ENCODE peak calls at places on chromosomes 2 and 18, in nine cellular contexts. One of them, this sample, is unnamed.

GRCh38 chr2:20667531-20668401 is 822 bp downstream of the GDF7 start:
- DNase-seq in Jurkat, Clone E6-1: no peak
- DNase-seq in osteocyte: no peak
- DNase-seq in activated CD4-positive, CD25-positive, alpha-beta regulatory T cell treated with anti-CD3 and anti-CD28 coated beads, Interleukin-2, amount 50 U/mL, for 72 hours: no peak
- DNase-seq in PC-9: no peak
- DNase-seq in mucosa of gallbladder: no peak
- DNase-seq in nephron progenitor cell: no peak
- DNase-seq in AG08396: no peak
- DNase-seq in D341Med: no peak
- DNase-seq in this sample: peak; percentile 8

GRCh38 chr2:225400060-225400511 is 576 bp downstream of the NYAP2 start:
- DNase-seq in Jurkat, Clone E6-1: peak; percentile 6
- DNase-seq in osteocyte: no peak
- DNase-seq in activated CD4-positive, CD25-positive, alpha-beta regulatory T cell treated with anti-CD3 and anti-CD28 coated beads, Interleukin-2, amount 50 U/mL, for 72 hours: no peak
- DNase-seq in PC-9: peak; percentile 40
- DNase-seq in mucosa of gallbladder: peak; percentile 28
- DNase-seq in nephron progenitor cell: peak; percentile 71
- DNase-seq in AG08396: peak; percentile 46
- DNase-seq in D341Med: peak; percentile 6
- DNase-seq in this sample: peak; percentile 17

GRCh38 chr18:57786038-57786437 is 17.1 kb downstream of the ATP8B1 start:
- DNase-seq in Jurkat, Clone E6-1: no peak
- DNase-seq in osteocyte: no peak
- DNase-seq in activated CD4-positive, CD25-positive, alpha-beta regulatory T cell treated with anti-CD3 and anti-CD28 coated beads, Interleukin-2, amount 50 U/mL, for 72 hours: no peak
- DNase-seq in PC-9: no peak
- DNase-seq in mucosa of gallbladder: no peak
- DNase-seq in nephron progenitor cell: no peak
- DNase-seq in AG08396: no peak
- DNase-seq in D341Med: no peak
- DNase-seq in this sample: no peak

GRCh38 chr2:164873096-164873670 is 31.6 kb upstream of the COBLL1 start:
- DNase-seq in Jurkat, Clone E6-1: no peak
- DNase-seq in osteocyte: no peak
- DNase-seq in activated CD4-positive, CD25-positive, alpha-beta regulatory T cell treated with anti-CD3 and anti-CD28 coated beads, Interleukin-2, amount 50 U/mL, for 72 hours: no peak
- DNase-seq in PC-9: no peak
- DNase-seq in mucosa of gallbladder: no peak
- DNase-seq in nephron progenitor cell: no peak
- DNase-seq in AG08396: no peak
- DNase-seq in D341Med: no peak
- DNase-seq in this sample: no peak

GRCh38 chr2:235847576-235847975 is 320.6 kb downstream of the GBX2 start:
- DNase-seq in Jurkat, Clone E6-1: no peak
- DNase-seq in osteocyte: no peak
- DNase-seq in activated CD4-positive, CD25-positive, alpha-beta regulatory T cell treated with anti-CD3 and anti-CD28 coated beads, Interleukin-2, amount 50 U/mL, for 72 hours: no peak
- DNase-seq in PC-9: no peak
- DNase-seq in mucosa of gallbladder: no peak
- DNase-seq in nephron progenitor cell: no peak
- DNase-seq in AG08396: no peak
- DNase-seq in D341Med: no peak
- DNase-seq in this sample: no peak

GRCh38 chr18:50917021-50917420 is 38.1 kb downstream of the ME2 start:
- DNase-seq in Jurkat, Clone E6-1: no peak
- DNase-seq in osteocyte: no peak
- DNase-seq in activated CD4-positive, CD25-positive, alpha-beta regulatory T cell treated with anti-CD3 and anti-CD28 coated beads, Interleukin-2, amount 50 U/mL, for 72 hours: no peak
- DNase-seq in PC-9: no peak
- DNase-seq in mucosa of gallbladder: no peak
- DNase-seq in nephron progenitor cell: no peak
- DNase-seq in AG08396: no peak
- DNase-seq in D341Med: no peak
- DNase-seq in this sample: no peak

GRCh38 chr18:49500136-49500921 is 13.3 kb upstream of the C18orf32 start:
- DNase-seq in Jurkat, Clone E6-1: no peak
- DNase-seq in osteocyte: no peak
- DNase-seq in activated CD4-positive, CD25-positive, alpha-beta regulatory T cell treated with anti-CD3 and anti-CD28 coated beads, Interleukin-2, amount 50 U/mL, for 72 hours: no peak
- DNase-seq in PC-9: no peak
- DNase-seq in mucosa of gallbladder: no peak
- DNase-seq in nephron progenitor cell: peak; percentile 33
- DNase-seq in AG08396: no peak
- DNase-seq in D341Med: no peak
- DNase-seq in this sample: no peak

GRCh38 chr2:44351088-44351487 is 10.2 kb downstream of the PREPL start:
- DNase-seq in Jurkat, Clone E6-1: no peak
- DNase-seq in osteocyte: no peak
- DNase-seq in activated CD4-positive, CD25-positive, alpha-beta regulatory T cell treated with anti-CD3 and anti-CD28 coated beads, Interleukin-2, amount 50 U/mL, for 72 hours: no peak
- DNase-seq in PC-9: no peak
- DNase-seq in mucosa of gallbladder: no peak
- DNase-seq in nephron progenitor cell: no peak
- DNase-seq in AG08396: peak; percentile 10
- DNase-seq in D341Med: no peak
- DNase-seq in this sample: no peak

GRCh38 chr2:108943067-108943350 is 46.0 kb downstream of the EDAR start:
- DNase-seq in Jurkat, Clone E6-1: no peak
- DNase-seq in osteocyte: no peak
- DNase-seq in activated CD4-positive, CD25-positive, alpha-beta regulatory T cell treated with anti-CD3 and anti-CD28 coated beads, Interleukin-2, amount 50 U/mL, for 72 hours: no peak
- DNase-seq in PC-9: no peak
- DNase-seq in mucosa of gallbladder: no peak
- DNase-seq in nephron progenitor cell: no peak
- DNase-seq in AG08396: no peak
- DNase-seq in D341Med: no peak
- DNase-seq in this sample: no peak

GRCh38 chr2:85066874-85067351 is 66.3 kb upstream of the TCF7L1 start:
- DNase-seq in Jurkat, Clone E6-1: peak; percentile 28
- DNase-seq in osteocyte: peak; percentile 91
- DNase-seq in activated CD4-positive, CD25-positive, alpha-beta regulatory T cell treated with anti-CD3 and anti-CD28 coated beads, Interleukin-2, amount 50 U/mL, for 72 hours: no peak
- DNase-seq in PC-9: peak; percentile 68
- DNase-seq in mucosa of gallbladder: peak; percentile 65
- DNase-seq in nephron progenitor cell: peak; percentile 87
- DNase-seq in AG08396: peak; percentile 73
- DNase-seq in D341Med: peak; percentile 80
- DNase-seq in this sample: peak; percentile 66

GRCh38 chr2:182553483-182553882 is 126.6 kb upstream of the PDE1A start:
- DNase-seq in Jurkat, Clone E6-1: no peak
- DNase-seq in osteocyte: no peak
- DNase-seq in activated CD4-positive, CD25-positive, alpha-beta regulatory T cell treated with anti-CD3 and anti-CD28 coated beads, Interleukin-2, amount 50 U/mL, for 72 hours: no peak
- DNase-seq in PC-9: no peak
- DNase-seq in mucosa of gallbladder: no peak
- DNase-seq in nephron progenitor cell: no peak
- DNase-seq in AG08396: no peak
- DNase-seq in D341Med: no peak
- DNase-seq in this sample: no peak

GRCh38 chr2:31020713-31021112 is 117.5 kb downstream of the GALNT14 start:
- DNase-seq in Jurkat, Clone E6-1: no peak
- DNase-seq in osteocyte: no peak
- DNase-seq in activated CD4-positive, CD25-positive, alpha-beta regulatory T cell treated with anti-CD3 and anti-CD28 coated beads, Interleukin-2, amount 50 U/mL, for 72 hours: no peak
- DNase-seq in PC-9: no peak
- DNase-seq in mucosa of gallbladder: no peak
- DNase-seq in nephron progenitor cell: no peak
- DNase-seq in AG08396: no peak
- DNase-seq in D341Med: no peak
- DNase-seq in this sample: no peak

GRCh38 chr18:46939337-46939963 is 22.0 kb downstream of the KATNAL2 start:
- DNase-seq in Jurkat, Clone E6-1: no peak
- DNase-seq in osteocyte: no peak
- DNase-seq in activated CD4-positive, CD25-positive, alpha-beta regulatory T cell treated with anti-CD3 and anti-CD28 coated beads, Interleukin-2, amount 50 U/mL, for 72 hours: no peak
- DNase-seq in PC-9: no peak
- DNase-seq in mucosa of gallbladder: no peak
- DNase-seq in nephron progenitor cell: no peak
- DNase-seq in AG08396: peak; percentile 49
- DNase-seq in D341Med: no peak
- DNase-seq in this sample: no peak

GRCh38 chr2:55051026-55051866 is 995 bp upstream of the RTN4 start:
- DNase-seq in Jurkat, Clone E6-1: no peak
- DNase-seq in osteocyte: no peak
- DNase-seq in activated CD4-positive, CD25-positive, alpha-beta regulatory T cell treated with anti-CD3 and anti-CD28 coated beads, Interleukin-2, amount 50 U/mL, for 72 hours: no peak
- DNase-seq in PC-9: peak; percentile 77
- DNase-seq in mucosa of gallbladder: peak; percentile 60
- DNase-seq in nephron progenitor cell: no peak
- DNase-seq in AG08396: peak; percentile 87
- DNase-seq in D341Med: peak; percentile 28
- DNase-seq in this sample: peak; percentile 60

GRCh38 chr2:187567126-187567525 is 12.9 kb upstream of the TFPI start:
- DNase-seq in Jurkat, Clone E6-1: no peak
- DNase-seq in osteocyte: no peak
- DNase-seq in activated CD4-positive, CD25-positive, alpha-beta regulatory T cell treated with anti-CD3 and anti-CD28 coated beads, Interleukin-2, amount 50 U/mL, for 72 hours: no peak
- DNase-seq in PC-9: no peak
- DNase-seq in mucosa of gallbladder: no peak
- DNase-seq in nephron progenitor cell: no peak
- DNase-seq in AG08396: peak; percentile 65
- DNase-seq in D341Med: no peak
- DNase-seq in this sample: no peak

GRCh38 chr2:236988690-236989639 is 96.7 kb upstream of the COPS8 start:
- DNase-seq in Jurkat, Clone E6-1: no peak
- DNase-seq in osteocyte: no peak
- DNase-seq in activated CD4-positive, CD25-positive, alpha-beta regulatory T cell treated with anti-CD3 and anti-CD28 coated beads, Interleukin-2, amount 50 U/mL, for 72 hours: no peak
- DNase-seq in PC-9: peak; percentile 45
- DNase-seq in mucosa of gallbladder: peak; percentile 77
- DNase-seq in nephron progenitor cell: peak; percentile 64
- DNase-seq in AG08396: no peak
- DNase-seq in D341Med: no peak
- DNase-seq in this sample: no peak

GRCh38 chr2:221203846-221204245 is 368.3 kb downstream of the EPHA4 start:
- DNase-seq in Jurkat, Clone E6-1: no peak
- DNase-seq in osteocyte: no peak
- DNase-seq in activated CD4-positive, CD25-positive, alpha-beta regulatory T cell treated with anti-CD3 and anti-CD28 coated beads, Interleukin-2, amount 50 U/mL, for 72 hours: no peak
- DNase-seq in PC-9: no peak
- DNase-seq in mucosa of gallbladder: peak; percentile 45
- DNase-seq in nephron progenitor cell: no peak
- DNase-seq in AG08396: no peak
- DNase-seq in D341Med: no peak
- DNase-seq in this sample: no peak

GRCh38 chr2:234165421-234165820 is 114.9 kb downstream of the SPP2 start:
- DNase-seq in Jurkat, Clone E6-1: no peak
- DNase-seq in osteocyte: peak; percentile 87
- DNase-seq in activated CD4-positive, CD25-positive, alpha-beta regulatory T cell treated with anti-CD3 and anti-CD28 coated beads, Interleukin-2, amount 50 U/mL, for 72 hours: no peak
- DNase-seq in PC-9: peak; percentile 67
- DNase-seq in mucosa of gallbladder: no peak
- DNase-seq in nephron progenitor cell: no peak
- DNase-seq in AG08396: peak; percentile 16
- DNase-seq in D341Med: no peak
- DNase-seq in this sample: no peak

GRCh38 chr18:77101410-77102245 is 31.0 kb downstream of the MBP start:
- DNase-seq in Jurkat, Clone E6-1: no peak
- DNase-seq in osteocyte: no peak
- DNase-seq in activated CD4-positive, CD25-positive, alpha-beta regulatory T cell treated with anti-CD3 and anti-CD28 coated beads, Interleukin-2, amount 50 U/mL, for 72 hours: peak; percentile 52
- DNase-seq in PC-9: peak; percentile 85
- DNase-seq in mucosa of gallbladder: peak; percentile 83
- DNase-seq in nephron progenitor cell: no peak
- DNase-seq in AG08396: peak; percentile 87
- DNase-seq in D341Med: peak; percentile 31
- DNase-seq in this sample: peak; percentile 82

GRCh38 chr2:232183279-232183678 is 195.3 kb upstream of the ALPP start:
- DNase-seq in Jurkat, Clone E6-1: no peak
- DNase-seq in osteocyte: no peak
- DNase-seq in activated CD4-positive, CD25-positive, alpha-beta regulatory T cell treated with anti-CD3 and anti-CD28 coated beads, Interleukin-2, amount 50 U/mL, for 72 hours: no peak
- DNase-seq in PC-9: no peak
- DNase-seq in mucosa of gallbladder: no peak
- DNase-seq in nephron progenitor cell: no peak
- DNase-seq in AG08396: no peak
- DNase-seq in D341Med: no peak
- DNase-seq in this sample: no peak

GRCh38 chr2:230828272-230828961 is 36.3 kb upstream of the ITM2C start:
- DNase-seq in Jurkat, Clone E6-1: no peak
- DNase-seq in osteocyte: no peak
- DNase-seq in activated CD4-positive, CD25-positive, alpha-beta regulatory T cell treated with anti-CD3 and anti-CD28 coated beads, Interleukin-2, amount 50 U/mL, for 72 hours: no peak
- DNase-seq in PC-9: no peak
- DNase-seq in mucosa of gallbladder: no peak
- DNase-seq in nephron progenitor cell: no peak
- DNase-seq in AG08396: no peak
- DNase-seq in D341Med: no peak
- DNase-seq in this sample: no peak

GRCh38 chr2:56680971-56681631 is 497.3 kb downstream of the CCDC85A start:
- DNase-seq in Jurkat, Clone E6-1: no peak
- DNase-seq in osteocyte: no peak
- DNase-seq in activated CD4-positive, CD25-positive, alpha-beta regulatory T cell treated with anti-CD3 and anti-CD28 coated beads, Interleukin-2, amount 50 U/mL, for 72 hours: no peak
- DNase-seq in PC-9: no peak
- DNase-seq in mucosa of gallbladder: no peak
- DNase-seq in nephron progenitor cell: no peak
- DNase-seq in AG08396: no peak
- DNase-seq in D341Med: no peak
- DNase-seq in this sample: no peak

GRCh38 chr2:14567561-14567960 is 65.0 kb upstream of the LRATD1 start:
- DNase-seq in Jurkat, Clone E6-1: no peak
- DNase-seq in osteocyte: no peak
- DNase-seq in activated CD4-positive, CD25-positive, alpha-beta regulatory T cell treated with anti-CD3 and anti-CD28 coated beads, Interleukin-2, amount 50 U/mL, for 72 hours: no peak
- DNase-seq in PC-9: no peak
- DNase-seq in mucosa of gallbladder: no peak
- DNase-seq in nephron progenitor cell: no peak
- DNase-seq in AG08396: no peak
- DNase-seq in D341Med: no peak
- DNase-seq in this sample: no peak

GRCh38 chr2:79437416-79438281 is 75.2 kb upstream of the CTNNA2 start:
- DNase-seq in Jurkat, Clone E6-1: no peak
- DNase-seq in osteocyte: no peak
- DNase-seq in activated CD4-positive, CD25-positive, alpha-beta regulatory T cell treated with anti-CD3 and anti-CD28 coated beads, Interleukin-2, amount 50 U/mL, for 72 hours: no peak
- DNase-seq in PC-9: no peak
- DNase-seq in mucosa of gallbladder: no peak
- DNase-seq in nephron progenitor cell: peak; percentile 18
- DNase-seq in AG08396: no peak
- DNase-seq in D341Med: no peak
- DNase-seq in this sample: no peak

GRCh38 chr18:7417742-7418141 is 149.4 kb upstream of the PTPRM start:
- DNase-seq in Jurkat, Clone E6-1: no peak
- DNase-seq in osteocyte: no peak
- DNase-seq in activated CD4-positive, CD25-positive, alpha-beta regulatory T cell treated with anti-CD3 and anti-CD28 coated beads, Interleukin-2, amount 50 U/mL, for 72 hours: no peak
- DNase-seq in PC-9: peak; percentile 64
- DNase-seq in mucosa of gallbladder: no peak
- DNase-seq in nephron progenitor cell: no peak
- DNase-seq in AG08396: no peak
- DNase-seq in D341Med: no peak
- DNase-seq in this sample: no peak

GRCh38 chr2:14634885-14635871 is 2.7 kb downstream of the LRATD1 start:
- DNase-seq in Jurkat, Clone E6-1: no peak
- DNase-seq in osteocyte: no peak
- DNase-seq in activated CD4-positive, CD25-positive, alpha-beta regulatory T cell treated with anti-CD3 and anti-CD28 coated beads, Interleukin-2, amount 50 U/mL, for 72 hours: no peak
- DNase-seq in PC-9: peak; percentile 74
- DNase-seq in mucosa of gallbladder: peak; percentile 78
- DNase-seq in nephron progenitor cell: peak; percentile 80
- DNase-seq in AG08396: peak; percentile 71
- DNase-seq in D341Med: peak; percentile 80
- DNase-seq in this sample: no peak

GRCh38 chr2:19102696-19103403 is 255.6 kb downstream of the OSR1 start:
- DNase-seq in Jurkat, Clone E6-1: no peak
- DNase-seq in osteocyte: no peak
- DNase-seq in activated CD4-positive, CD25-positive, alpha-beta regulatory T cell treated with anti-CD3 and anti-CD28 coated beads, Interleukin-2, amount 50 U/mL, for 72 hours: no peak
- DNase-seq in PC-9: no peak
- DNase-seq in mucosa of gallbladder: no peak
- DNase-seq in nephron progenitor cell: no peak
- DNase-seq in AG08396: no peak
- DNase-seq in D341Med: no peak
- DNase-seq in this sample: no peak

GRCh38 chr2:53939656-53940055 is 31.1 kb downstream of the PSME4 start:
- DNase-seq in Jurkat, Clone E6-1: no peak
- DNase-seq in osteocyte: no peak
- DNase-seq in activated CD4-positive, CD25-positive, alpha-beta regulatory T cell treated with anti-CD3 and anti-CD28 coated beads, Interleukin-2, amount 50 U/mL, for 72 hours: no peak
- DNase-seq in PC-9: no peak
- DNase-seq in mucosa of gallbladder: no peak
- DNase-seq in nephron progenitor cell: no peak
- DNase-seq in AG08396: peak; percentile 5
- DNase-seq in D341Med: no peak
- DNase-seq in this sample: no peak

GRCh38 chr2:180219471-180219870 is 212.4 kb upstream of the CWC22 start:
- DNase-seq in Jurkat, Clone E6-1: no peak
- DNase-seq in osteocyte: no peak
- DNase-seq in activated CD4-positive, CD25-positive, alpha-beta regulatory T cell treated with anti-CD3 and anti-CD28 coated beads, Interleukin-2, amount 50 U/mL, for 72 hours: no peak
- DNase-seq in PC-9: no peak
- DNase-seq in mucosa of gallbladder: no peak
- DNase-seq in nephron progenitor cell: no peak
- DNase-seq in AG08396: no peak
- DNase-seq in D341Med: no peak
- DNase-seq in this sample: no peak

GRCh38 chr18:45519881-45520280 is 95.4 kb upstream of the SLC14A2 start:
- DNase-seq in Jurkat, Clone E6-1: no peak
- DNase-seq in osteocyte: no peak
- DNase-seq in activated CD4-positive, CD25-positive, alpha-beta regulatory T cell treated with anti-CD3 and anti-CD28 coated beads, Interleukin-2, amount 50 U/mL, for 72 hours: no peak
- DNase-seq in PC-9: no peak
- DNase-seq in mucosa of gallbladder: no peak
- DNase-seq in nephron progenitor cell: no peak
- DNase-seq in AG08396: no peak
- DNase-seq in D341Med: no peak
- DNase-seq in this sample: no peak

GRCh38 chr2:157786663-157787363 is 89.3 kb downstream of the ACVR1 start:
- DNase-seq in Jurkat, Clone E6-1: no peak
- DNase-seq in osteocyte: no peak
- DNase-seq in activated CD4-positive, CD25-positive, alpha-beta regulatory T cell treated with anti-CD3 and anti-CD28 coated beads, Interleukin-2, amount 50 U/mL, for 72 hours: no peak
- DNase-seq in PC-9: no peak
- DNase-seq in mucosa of gallbladder: no peak
- DNase-seq in nephron progenitor cell: no peak
- DNase-seq in AG08396: no peak
- DNase-seq in D341Med: peak; percentile 47
- DNase-seq in this sample: no peak